ENCODE peak calls at places on chromosomes 1 and 21, in seven cellular contexts. U is cardiac fibroblast; Z is mesendoderm; R is GM03348; Y is tibial nerve; F is activated naive CD8-positive, alpha-beta T cell treated with anti-CD3 and anti-CD28 coated beads, Interleukin-2, amount 50 U/mL, for 24 hours; N is WERI-Rb-1. H is an unnamed sample.

GRCh38 chr1:46399307-46399706 is 5.2 kb downstream of the FAAH start:
- DNase-seq in F (no peak), Z (no peak), R (no peak), U (no peak), Y (no peak), N (no peak), H (no peak)

GRCh38 chr1:245578751-245579150 is 424.0 kb downstream of the KIF26B start:
- DNase-seq in U (no peak), Y (no peak), R (no peak), Z (no peak), N (no peak), F (no peak), H (no peak)

GRCh38 chr21:33255404-33255803 is 10.8 kb upstream of the IL10RB start:
- DNase-seq in Y (no peak), R (no peak), U (no peak), N (no peak), F (no peak), Z (no peak), H (no peak)

GRCh38 chr1:194723067-194723466 is 1536.7 kb upstream of the B3GALT2 start:
- DNase-seq in Z (no peak), U (no peak), Y (no peak), F (no peak), N (no peak), R (no peak), H (no peak)

GRCh38 chr1:77614037-77614436 is 68.4 kb downstream of the ZZZ3 start:
- DNase-seq in U (no peak), N (no peak), Z (no peak), Y (no peak), F (no peak), R (no peak), H (no peak)

GRCh38 chr1:41764608-41765007 is 154.1 kb downstream of the HIVEP3 start:
- DNase-seq in Y (no peak), N (no peak), R (no peak), F (no peak), U (no peak), Z (no peak), H (no peak)

GRCh38 chr1:162772571-162773154 is 17.8 kb upstream of the HSD17B7 start:
- DNase-seq in N (no peak), F (no peak), R (peak), Y (no peak), Z (no peak), U (peak), H (no peak)

GRCh38 chr1:150164769-150165168 is 15.1 kb downstream of the PLEKHO1 start:
- DNase-seq in F (no peak), N (no peak), Z (no peak), R (no peak), Y (no peak), U (no peak), H (no peak)

GRCh38 chr1:16367968-16368910 is 1.2 kb downstream of the SZRD1 start:
- DNase-seq in Z (peak), Y (no peak), N (no peak), U (peak), F (no peak), R (no peak), H (no peak)

GRCh38 chr1:230542681-230543080 is 99.6 kb upstream of the COG2 start:
- DNase-seq in N (no peak), U (peak), R (no peak), Z (no peak), Y (no peak), F (no peak), H (no peak)

GRCh38 chr1:215484111-215484914 is 82.8 kb upstream of the KCTD3 start:
- DNase-seq in F (no peak), N (no peak), Z (peak), U (no peak), Y (no peak), R (no peak), H (no peak)

GRCh38 chr1:32741417-32742131 is 39.0 kb upstream of the SYNC start:
- DNase-seq in U (no peak), Y (no peak), Z (no peak), R (peak), F (no peak), N (peak), H (no peak)

GRCh38 chr1:48794815-48795214 is 18.1 kb upstream of the BEND5 start:
- DNase-seq in F (no peak), Z (no peak), R (no peak), Y (no peak), U (no peak), N (no peak), H (no peak)